ENCODE peak calls at places on chromosome 4, in nine cellular contexts. One of them, this sample, is unnamed.

GRCh38 chr4:168551211-168551610 is 54.4 kb downstream of the PALLD start:
- DNase-seq in T-helper 1 cell: no peak
- DNase-seq in HL-60: no peak
- DNase-seq in stromal cell of bone marrow: peak
- DNase-seq in iris pigment epithelial cell: peak
- DNase-seq in C1 segment of cervical spinal cord: no peak
- DNase-seq in GM12865: no peak
- DNase-seq in RKO: no peak
- DNase-seq in skeletal muscle cell: peak
- DNase-seq in this sample: no peak

GRCh38 chr4:139735381-139736256 is 70.0 kb downstream of the MGST2 start:
- DNase-seq in T-helper 1 cell: no peak
- DNase-seq in HL-60: no peak
- DNase-seq in stromal cell of bone marrow: no peak
- DNase-seq in iris pigment epithelial cell: peak
- DNase-seq in C1 segment of cervical spinal cord: no peak
- DNase-seq in GM12865: no peak
- DNase-seq in RKO: no peak
- DNase-seq in skeletal muscle cell: no peak
- DNase-seq in this sample: no peak

GRCh38 chr4:39528056-39528465 is 822 bp upstream of the UGDH start:
- DNase-seq in T-helper 1 cell: no peak
- DNase-seq in HL-60: no peak
- DNase-seq in stromal cell of bone marrow: peak
- DNase-seq in iris pigment epithelial cell: peak
- DNase-seq in C1 segment of cervical spinal cord: no peak
- DNase-seq in GM12865: no peak
- DNase-seq in RKO: peak
- DNase-seq in skeletal muscle cell: no peak
- DNase-seq in this sample: no peak

GRCh38 chr4:26787461-26788340 is 72.9 kb upstream of the STIM2 start:
- DNase-seq in T-helper 1 cell: no peak
- DNase-seq in HL-60: peak
- DNase-seq in stromal cell of bone marrow: peak
- DNase-seq in iris pigment epithelial cell: peak
- DNase-seq in C1 segment of cervical spinal cord: no peak
- DNase-seq in GM12865: peak
- DNase-seq in RKO: peak
- DNase-seq in skeletal muscle cell: peak
- DNase-seq in this sample: no peak

GRCh38 chr4:5874811-5875465 is 17.9 kb downstream of the CRMP1 start:
- DNase-seq in T-helper 1 cell: no peak
- DNase-seq in HL-60: no peak
- DNase-seq in stromal cell of bone marrow: peak
- DNase-seq in iris pigment epithelial cell: peak
- DNase-seq in C1 segment of cervical spinal cord: peak
- DNase-seq in GM12865: no peak
- DNase-seq in RKO: no peak
- DNase-seq in skeletal muscle cell: no peak
- DNase-seq in this sample: no peak

GRCh38 chr4:86855572-86855971 is 6.4 kb upstream of the SLC10A6 start:
- DNase-seq in T-helper 1 cell: no peak
- DNase-seq in HL-60: no peak
- DNase-seq in stromal cell of bone marrow: peak
- DNase-seq in iris pigment epithelial cell: peak
- DNase-seq in C1 segment of cervical spinal cord: no peak
- DNase-seq in GM12865: no peak
- DNase-seq in RKO: peak
- DNase-seq in skeletal muscle cell: no peak
- DNase-seq in this sample: no peak

GRCh38 chr4:24973471-24974251 is 57.1 kb downstream of the LGI2 start:
- DNase-seq in T-helper 1 cell: no peak
- DNase-seq in HL-60: peak
- DNase-seq in stromal cell of bone marrow: no peak
- DNase-seq in iris pigment epithelial cell: no peak
- DNase-seq in C1 segment of cervical spinal cord: peak
- DNase-seq in GM12865: no peak
- DNase-seq in RKO: no peak
- DNase-seq in skeletal muscle cell: no peak
- DNase-seq in this sample: no peak

GRCh38 chr4:14294611-14295010 is 667.1 kb upstream of the BOD1L1 start:
- DNase-seq in T-helper 1 cell: no peak
- DNase-seq in HL-60: no peak
- DNase-seq in stromal cell of bone marrow: no peak
- DNase-seq in iris pigment epithelial cell: peak
- DNase-seq in C1 segment of cervical spinal cord: no peak
- DNase-seq in GM12865: no peak
- DNase-seq in RKO: no peak
- DNase-seq in skeletal muscle cell: peak
- DNase-seq in this sample: no peak

GRCh38 chr4:48047896-48048295 is 31.3 kb downstream of the NIPAL1 start:
- DNase-seq in T-helper 1 cell: no peak
- DNase-seq in HL-60: peak
- DNase-seq in stromal cell of bone marrow: no peak
- DNase-seq in iris pigment epithelial cell: no peak
- DNase-seq in C1 segment of cervical spinal cord: no peak
- DNase-seq in GM12865: peak
- DNase-seq in RKO: no peak
- DNase-seq in skeletal muscle cell: no peak
- DNase-seq in this sample: no peak

GRCh38 chr4:187268940-187269339 is 545.3 kb upstream of the FAT1 start:
- DNase-seq in T-helper 1 cell: no peak
- DNase-seq in HL-60: no peak
- DNase-seq in stromal cell of bone marrow: no peak
- DNase-seq in iris pigment epithelial cell: peak
- DNase-seq in C1 segment of cervical spinal cord: no peak
- DNase-seq in GM12865: no peak
- DNase-seq in RKO: no peak
- DNase-seq in skeletal muscle cell: no peak
- DNase-seq in this sample: no peak

GRCh38 chr4:71231073-71231752 is 107.6 kb upstream of the SLC4A4 start:
- DNase-seq in T-helper 1 cell: no peak
- DNase-seq in HL-60: no peak
- DNase-seq in stromal cell of bone marrow: peak
- DNase-seq in iris pigment epithelial cell: no peak
- DNase-seq in C1 segment of cervical spinal cord: peak
- DNase-seq in GM12865: no peak
- DNase-seq in RKO: no peak
- DNase-seq in skeletal muscle cell: peak
- DNase-seq in this sample: no peak

GRCh38 chr4:11497972-11498371 is 69.3 kb upstream of the HS3ST1 start:
- DNase-seq in T-helper 1 cell: no peak
- DNase-seq in HL-60: no peak
- DNase-seq in stromal cell of bone marrow: no peak
- DNase-seq in iris pigment epithelial cell: peak
- DNase-seq in C1 segment of cervical spinal cord: no peak
- DNase-seq in GM12865: no peak
- DNase-seq in RKO: no peak
- DNase-seq in skeletal muscle cell: no peak
- DNase-seq in this sample: no peak

GRCh38 chr4:158013858-158014257 is 159.0 kb downstream of the GASK1B start:
- DNase-seq in T-helper 1 cell: no peak
- DNase-seq in HL-60: no peak
- DNase-seq in stromal cell of bone marrow: no peak
- DNase-seq in iris pigment epithelial cell: peak
- DNase-seq in C1 segment of cervical spinal cord: no peak
- DNase-seq in GM12865: no peak
- DNase-seq in RKO: no peak
- DNase-seq in skeletal muscle cell: no peak
- DNase-seq in this sample: no peak

GRCh38 chr4:165368114-165368513 is 10.7 kb upstream of the CPE start:
- DNase-seq in T-helper 1 cell: no peak
- DNase-seq in HL-60: no peak
- DNase-seq in stromal cell of bone marrow: no peak
- DNase-seq in iris pigment epithelial cell: no peak
- DNase-seq in C1 segment of cervical spinal cord: no peak
- DNase-seq in GM12865: no peak
- DNase-seq in RKO: no peak
- DNase-seq in skeletal muscle cell: no peak
- DNase-seq in this sample: no peak

GRCh38 chr4:75849459-75849858 is 52.8 kb downstream of the PPEF2 start:
- DNase-seq in T-helper 1 cell: no peak
- DNase-seq in HL-60: peak
- DNase-seq in stromal cell of bone marrow: no peak
- DNase-seq in iris pigment epithelial cell: peak
- DNase-seq in C1 segment of cervical spinal cord: no peak
- DNase-seq in GM12865: peak
- DNase-seq in RKO: no peak
- DNase-seq in skeletal muscle cell: no peak
- DNase-seq in this sample: no peak

GRCh38 chr4:28436191-28437080 is 1575.8 kb downstream of the STIM2 start:
- DNase-seq in T-helper 1 cell: no peak
- DNase-seq in HL-60: no peak
- DNase-seq in stromal cell of bone marrow: no peak
- DNase-seq in iris pigment epithelial cell: no peak
- DNase-seq in C1 segment of cervical spinal cord: no peak
- DNase-seq in GM12865: no peak
- DNase-seq in RKO: no peak
- DNase-seq in skeletal muscle cell: no peak
- DNase-seq in this sample: no peak

This sample was measured in natural killer cell.